ENCODE peak calls at places on chromosomes 6 and 20, in five cellular contexts. One of them, this sample, is unnamed.

GRCh38 chr6:139336488-139336887 is 38.0 kb downstream of the CITED2 start:
- DNase-seq in GM12878: no peak
- DNase-seq in HCT116: no peak
- DNase-seq in HepG2: no peak
- DNase-seq in SK-N-SH: no peak
- DNase-seq in this sample: no peak

GRCh38 chr6:157769776-157770430 is 53.1 kb upstream of the SNX9 start:
- DNase-seq in GM12878: no peak
- DNase-seq in HCT116: no peak
- DNase-seq in HepG2: no peak
- DNase-seq in SK-N-SH: no peak
- DNase-seq in this sample: no peak

GRCh38 chr6:83976871-83977270 is 56.7 kb upstream of the MRAP2 start:
- DNase-seq in GM12878: no peak
- DNase-seq in HCT116: no peak
- DNase-seq in HepG2: no peak
- DNase-seq in SK-N-SH: no peak
- DNase-seq in this sample: no peak

GRCh38 chr6:57262901-57263694 is 41.0 kb upstream of the RAB23 start:
- DNase-seq in GM12878: no peak
- DNase-seq in HCT116: no peak
- DNase-seq in HepG2: no peak
- DNase-seq in SK-N-SH: no peak
- DNase-seq in this sample: no peak

GRCh38 chr6:42367353-42368011 is 84.2 kb downstream of the TRERF1 start:
- DNase-seq in GM12878: peak; percentile 59
- DNase-seq in HCT116: no peak
- DNase-seq in HepG2: no peak
- DNase-seq in SK-N-SH: no peak
- DNase-seq in this sample: no peak

GRCh38 chr6:127343753-127344659 is 597 bp upstream of the ECHDC1 start:
- DNase-seq in GM12878: no peak
- DNase-seq in HCT116: no peak
- DNase-seq in HepG2: peak; percentile 25
- DNase-seq in SK-N-SH: peak; percentile 30
- DNase-seq in this sample: no peak

GRCh38 chr20:48339986-48340884 is 487.6 kb downstream of the PREX1 start:
- DNase-seq in GM12878: no peak
- DNase-seq in HCT116: no peak
- DNase-seq in HepG2: no peak
- DNase-seq in SK-N-SH: no peak
- DNase-seq in this sample: no peak

GRCh38 chr6:37314803-37315515 is 38.8 kb upstream of the RNF8 start:
- DNase-seq in GM12878: no peak
- DNase-seq in HCT116: peak; percentile 7
- DNase-seq in HepG2: peak; percentile 48
- DNase-seq in SK-N-SH: peak; percentile 29
- DNase-seq in this sample: no peak

GRCh38 chr20:34874094-34874654 is 1.5 kb upstream of the GGT7 start:
- DNase-seq in GM12878: peak; percentile 50
- DNase-seq in HCT116: peak; percentile 79
- DNase-seq in HepG2: peak; percentile 90
- DNase-seq in SK-N-SH: peak; percentile 77
- DNase-seq in this sample: peak; percentile 94

GRCh38 chr6:145044606-145045275 is 690.6 kb downstream of the EPM2A start:
- DNase-seq in GM12878: no peak
- DNase-seq in HCT116: no peak
- DNase-seq in HepG2: no peak
- DNase-seq in SK-N-SH: no peak
- DNase-seq in this sample: no peak

GRCh38 chr6:250676-251075 is 41.6 kb upstream of the DUSP22 start:
- DNase-seq in GM12878: no peak
- DNase-seq in HCT116: no peak
- DNase-seq in HepG2: no peak
- DNase-seq in SK-N-SH: no peak
- DNase-seq in this sample: no peak

GRCh38 chr6:122747573-122747972 is 31.9 kb upstream of the FABP7 start:
- DNase-seq in GM12878: no peak
- DNase-seq in HCT116: no peak
- DNase-seq in HepG2: no peak
- DNase-seq in SK-N-SH: no peak
- DNase-seq in this sample: no peak

GRCh38 chr6:157789861-157790260 is 33.2 kb upstream of the SNX9 start:
- DNase-seq in GM12878: no peak
- DNase-seq in HCT116: peak; percentile 59
- DNase-seq in HepG2: peak; percentile 22
- DNase-seq in SK-N-SH: no peak
- DNase-seq in this sample: peak; percentile 47

GRCh38 chr20:37343212-37343993 is 2.5 kb upstream of the SRC start:
- DNase-seq in GM12878: no peak
- DNase-seq in HCT116: no peak
- DNase-seq in HepG2: peak; percentile 53
- DNase-seq in SK-N-SH: no peak
- DNase-seq in this sample: no peak

GRCh38 chr6:137589067-137589848 is 95.1 kb upstream of the OLIG3 start:
- DNase-seq in GM12878: peak; percentile 74
- DNase-seq in HCT116: peak; percentile 57
- DNase-seq in HepG2: peak; percentile 92
- DNase-seq in SK-N-SH: peak; percentile 29
- DNase-seq in this sample: peak; percentile 7

GRCh38 chr6:27163858-27164257 is 83.6 kb upstream of the PRSS16 start:
- DNase-seq in GM12878: no peak
- DNase-seq in HCT116: no peak
- DNase-seq in HepG2: no peak
- DNase-seq in SK-N-SH: no peak
- DNase-seq in this sample: no peak

GRCh38 chr6:27168108-27168507 is 79.4 kb upstream of the PRSS16 start:
- DNase-seq in GM12878: no peak
- DNase-seq in HCT116: no peak
- DNase-seq in HepG2: no peak
- DNase-seq in SK-N-SH: no peak
- DNase-seq in this sample: no peak

DNA sequence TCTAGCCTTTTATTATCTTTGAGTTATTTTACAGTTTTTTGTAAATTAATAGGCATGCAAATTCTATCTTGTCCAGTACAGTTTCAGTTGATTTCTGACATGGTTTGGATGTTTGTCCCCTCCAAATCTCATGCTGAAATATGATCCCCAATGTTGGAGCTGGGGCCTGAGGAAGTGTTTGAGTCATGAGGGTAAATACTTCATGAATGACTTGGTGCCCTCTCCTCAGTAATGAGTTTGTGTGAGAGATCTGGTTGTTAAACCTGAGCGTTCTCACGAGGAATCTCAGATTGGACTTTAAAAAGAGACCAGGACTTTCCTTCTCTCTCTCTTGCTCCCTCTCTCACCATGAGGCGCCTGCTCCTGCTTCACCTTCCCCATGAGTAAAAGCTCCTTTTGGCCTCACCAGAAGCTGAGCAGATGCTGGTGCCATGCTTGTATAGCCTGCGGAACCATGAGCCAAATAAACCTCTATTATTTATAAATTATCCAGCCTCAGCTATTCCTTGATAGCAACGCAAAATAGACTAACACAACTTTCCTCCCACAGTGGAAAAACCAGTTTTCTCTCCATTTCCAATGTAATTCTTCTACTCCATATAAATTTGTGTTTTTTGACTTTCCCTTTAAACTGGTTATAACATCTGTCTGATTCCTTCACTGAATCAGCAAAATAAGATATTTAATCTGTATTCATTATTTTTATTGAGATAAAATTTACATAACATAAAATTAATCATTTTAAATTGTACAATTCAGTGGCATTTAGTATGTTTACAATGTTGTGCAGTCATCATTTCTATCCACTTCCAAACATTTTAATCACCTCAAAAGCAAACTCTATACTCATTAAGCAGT is 78.7 kb upstream of the PRSS16 start:
- DNase-seq in GM12878: no peak
- DNase-seq in HCT116: no peak
- DNase-seq in HepG2: no peak
- DNase-seq in SK-N-SH: no peak
- DNase-seq in this sample: no peak
- TF ChIP-seq JUND in GM12878: no peak
- TF ChIP-seq JUND in HCT116: peak; percentile 45
- TF ChIP-seq JUND in HepG2: no peak
- TF ChIP-seq JUND in SK-N-SH: peak; percentile 58
- TF ChIP-seq JUND in this sample: no peak

DNA sequence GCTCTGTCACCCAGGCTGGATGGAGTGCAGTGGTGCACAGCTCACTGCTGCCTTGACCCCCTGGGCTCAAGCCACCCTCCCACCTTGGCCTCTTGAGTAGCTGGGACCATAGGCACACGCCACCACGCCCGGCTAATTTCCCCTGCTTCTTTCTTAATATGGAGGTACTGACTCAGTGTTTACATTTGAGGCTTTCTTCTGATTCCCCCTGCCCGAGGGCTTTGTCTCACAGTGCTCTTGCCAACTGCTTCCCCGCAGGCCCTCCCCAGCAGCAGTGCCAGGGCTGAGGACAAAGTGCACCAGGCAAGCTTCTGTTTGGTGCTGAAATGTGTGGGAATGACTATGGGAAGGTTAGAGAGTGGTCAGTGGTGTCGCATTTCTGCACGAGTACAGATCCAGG is 34.8 kb downstream of the NR2E1 start:
- DNase-seq in GM12878: no peak
- DNase-seq in HCT116: peak; percentile 3
- DNase-seq in HepG2: peak; percentile 72
- DNase-seq in SK-N-SH: no peak
- DNase-seq in this sample: peak; percentile 57
- TF ChIP-seq JUND in GM12878: no peak
- TF ChIP-seq JUND in HCT116: no peak
- TF ChIP-seq JUND in HepG2: no peak
- TF ChIP-seq JUND in SK-N-SH: no peak
- TF ChIP-seq JUND in this sample: no peak

DNA sequence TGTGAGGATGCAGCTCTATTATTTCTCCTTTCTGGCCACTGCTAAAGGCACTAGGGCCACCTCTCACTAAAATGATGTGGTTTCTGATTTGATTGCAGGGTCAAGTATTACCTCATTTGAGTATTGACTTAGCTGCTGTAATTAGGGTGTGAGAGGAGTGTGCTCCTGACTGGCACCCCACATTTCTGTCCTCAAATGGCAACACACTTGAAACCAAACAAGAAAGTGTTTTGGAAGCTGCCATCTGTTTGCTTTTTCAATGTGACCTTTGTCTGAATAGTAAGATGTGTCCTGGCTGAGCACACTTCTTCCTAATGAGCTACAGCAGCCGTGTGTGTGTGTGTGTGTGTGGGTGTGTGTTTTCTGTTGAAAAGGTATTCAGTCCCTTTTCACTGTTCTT is 62.8 kb upstream of the SCP2D1 start:
- DNase-seq in GM12878: peak; percentile 13
- DNase-seq in HCT116: no peak
- DNase-seq in HepG2: peak; percentile 42
- DNase-seq in SK-N-SH: no peak
- DNase-seq in this sample: no peak
- TF ChIP-seq JUND in GM12878: no peak
- TF ChIP-seq JUND in HCT116: no peak
- TF ChIP-seq JUND in HepG2: no peak
- TF ChIP-seq JUND in SK-N-SH: no peak
- TF ChIP-seq JUND in this sample: no peak

GRCh38 chr6:4153514-4153985 is 18.2 kb upstream of the ECI2 start:
- DNase-seq in GM12878: no peak
- DNase-seq in HCT116: no peak
- DNase-seq in HepG2: no peak
- DNase-seq in SK-N-SH: no peak
- DNase-seq in this sample: no peak
- TF ChIP-seq JUND in GM12878: no peak
- TF ChIP-seq JUND in HCT116: no peak
- TF ChIP-seq JUND in HepG2: no peak
- TF ChIP-seq JUND in SK-N-SH: no peak
- TF ChIP-seq JUND in this sample: no peak

DNA sequence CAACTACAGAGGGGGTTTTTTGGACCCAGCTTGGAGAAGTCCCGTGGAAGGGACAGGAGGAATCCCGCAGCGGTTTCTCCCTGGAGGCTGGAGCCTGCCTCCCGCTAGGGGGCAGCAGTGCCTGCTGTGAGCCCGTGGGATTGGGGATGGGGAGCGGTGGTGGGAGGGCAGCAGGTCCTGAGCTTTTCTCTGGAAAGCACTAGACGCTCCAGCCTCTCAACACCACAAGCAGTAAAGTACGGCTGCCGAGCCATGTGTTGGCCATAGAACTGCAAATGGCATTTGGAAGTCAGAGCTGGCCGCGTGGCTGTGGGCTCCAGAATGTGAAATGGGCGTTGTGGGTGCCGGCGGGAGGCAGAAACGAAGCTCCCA is 47.8 kb downstream of the GMPR start:
- DNase-seq in GM12878: no peak
- DNase-seq in HCT116: peak; percentile 6
- DNase-seq in HepG2: peak; percentile 37
- DNase-seq in SK-N-SH: peak; percentile 72
- DNase-seq in this sample: peak; percentile 46
- TF ChIP-seq JUND in GM12878: no peak
- TF ChIP-seq JUND in HCT116: no peak
- TF ChIP-seq JUND in HepG2: no peak
- TF ChIP-seq JUND in SK-N-SH: no peak
- TF ChIP-seq JUND in this sample: no peak